ENCODE peak calls at places on chromosomes 12 and 14, in seven cellular contexts. T, B, P, M, Q, H and A are unnamed samples. For H3K27me3, the result is how much of the 10 kb centered on the place peaks cover.

GRCh38 chr12:103505371-103506236 is 9.8 kb upstream of the C12orf42 start:
- DNase-seq in B (no peak), T (no peak), Q (no peak), M (no peak), H (no peak), P (no peak), A (no peak)

GRCh38 chr12:70241845-70242244 is 1.4 kb upstream of the CNOT2 start:
- DNase-seq in P (no peak), B (no peak), Q (no peak), T (no peak), M (no peak), H (no peak), A (no peak)

GRCh38 chr14:88130057-88130432 is 125.1 kb downstream of the GPR65 start:
- DNase-seq in P (no peak), B (no peak), H (no peak), T (no peak), Q (no peak), M (no peak), A (no peak)

GRCh38 chr12:43370299-43370698 is 181.7 kb downstream of the ADAMTS20 start:
- DNase-seq in T (no peak), M (no peak), B (no peak), H (no peak), Q (no peak), P (no peak), A (no peak)

GRCh38 chr14:50242566-50243288 is 11.3 kb upstream of the SOS2 start:
- DNase-seq in T (no peak), H (no peak), M (no peak), Q (no peak), B (no peak), P (no peak), A (no peak)

GRCh38 chr14:59268011-59268410 is 79.5 kb downstream of the DAAM1 start:
- DNase-seq in B (no peak), P (no peak), M (no peak), H (no peak), T (no peak), Q (no peak), A (no peak)

GRCh38 chr12:90211017-90211416 is 502.4 kb upstream of the ATP2B1 start:
- DNase-seq in Q (no peak), H (no peak), P (no peak), M (no peak), B (no peak), T (no peak), A (no peak)

GRCh38 chr12:98587084-98587483 is 6.4 kb upstream of the SLC25A3 start:
- DNase-seq in B (no peak), T (no peak), H (no peak), Q (no peak), P (no peak), M (no peak), A (no peak)

GRCh38 chr14:23364164-23364571 is 804 bp downstream of the EFS start:
- DNase-seq in P (no peak), M (no peak), T (no peak), H (peak), B (peak), Q (no peak), A (no peak)

GRCh38 chr12:65960820-65961691 is 136.8 kb downstream of the HMGA2 start:
- DNase-seq in Q (no peak), B (no peak), M (no peak), P (no peak), H (no peak), T (no peak), A (no peak)

GRCh38 chr14:37864861-37865718 is 269.7 kb downstream of the TTC6 start:
- DNase-seq in B (no peak), M (no peak), P (peak), H (no peak), T (no peak), Q (peak), A (no peak)

GRCh38 chr12:106227641-106228319 is 20.0 kb downstream of the CKAP4 start:
- DNase-seq in H (peak), T (no peak), M (no peak), P (peak), B (no peak), Q (peak), A (peak)

GRCh38 chr12:120229071-120229582 is 28.2 kb upstream of the RPLP0 start:
- DNase-seq in T (no peak), H (no peak), P (no peak), Q (no peak), M (peak), B (no peak), A (peak)

GRCh38 chr14:85002846-85003245 is 527.1 kb upstream of the FLRT2 start:
- DNase-seq in Q (no peak), T (no peak), H (no peak), B (no peak), M (no peak), P (no peak), A (no peak)

GRCh38 chr14:61109288-61109687 is 128.2 kb downstream of the SLC38A6 start:
- DNase-seq in H (peak), T (no peak), B (no peak), Q (no peak), P (no peak), M (no peak), A (no peak)

GRCh38 chr14:34120185-34120977 is 169.5 kb upstream of the EGLN3 start:
- DNase-seq in Q (no peak), B (no peak), P (no peak), H (peak), M (no peak), T (no peak), A (no peak)

GRCh38 chr14:39034481-39035296 is 68.3 kb downstream of the SEC23A start:
- DNase-seq in H (no peak), T (no peak), Q (no peak), B (no peak), M (peak), P (no peak), A (no peak)

GRCh38 chr12:75459755-75460154 is 20.8 kb upstream of the GLIPR1 start:
- DNase-seq in T (no peak), P (no peak), M (no peak), H (no peak), Q (no peak), B (no peak), A (no peak)

GRCh38 chr12:122491991-122492390 is 8.7 kb downstream of the ZCCHC8 start:
- DNase-seq in B (no peak), H (no peak), P (no peak), Q (no peak), T (no peak), M (no peak), A (no peak)

GRCh38 chr12:10175849-10176641 is 2.8 kb upstream of the TMEM52B start:
- DNase-seq in Q (no peak), H (no peak), B (no peak), P (peak), T (no peak), M (no peak), A (peak)

GRCh38 chr12:23795494-23795893 is 154.0 kb downstream of the SOX5 start:
- DNase-seq in P (no peak), M (no peak), Q (no peak), T (no peak), H (no peak), B (no peak), A (no peak)

GRCh38 chr12:88132387-88132786 is 9.5 kb downstream of the CEP290 start:
- DNase-seq in M (no peak), Q (no peak), T (no peak), B (no peak), H (no peak), P (no peak), A (no peak)

GRCh38 chr12:4307593-4308333 is 13.2 kb upstream of the TIGAR start:
- DNase-seq in B (peak), M (peak), H (peak), Q (peak), P (peak), T (peak), A (peak)

GRCh38 chr14:85711620-85712019 is 181.7 kb downstream of the FLRT2 start:
- DNase-seq in T (no peak), Q (no peak), B (no peak), H (no peak), P (no peak), M (no peak), A (no peak)

GRCh38 chr14:60723218-60724079 is 702 bp downstream of the SIX4 start:
- DNase-seq in T (no peak), H (peak), Q (peak), P (peak), B (no peak), M (peak), A (peak)

GRCh38 chr12:3273409-3273853 is 196.3 kb downstream of the TSPAN9 start:
- DNase-seq in T (no peak), H (no peak), M (no peak), B (no peak), Q (no peak), P (no peak), A (no peak)

GRCh38 chr12:109098671-109099070 is 1.3 kb downstream of the UNG start:
- DNase-seq in H (no peak), B (no peak), M (no peak), T (no peak), Q (no peak), P (no peak), A (no peak)

GRCh38 chr12:71456316-71456715 is 16.7 kb downstream of the LGR5 start:
- DNase-seq in Q (no peak), P (no peak), B (no peak), T (no peak), M (no peak), H (no peak), A (no peak)

GRCh38 chr14:21070083-21070609 is at the start of gene ARHGEF40:
- DNase-seq in H (peak), T (peak), P (peak), M (peak), Q (peak), B (peak), A (peak)

GRCh38 chr14:75989134-75989533 is 3.6 kb downstream of the IFT43 start:
- DNase-seq in T (no peak), P (peak), B (no peak), M (no peak), H (no peak), Q (no peak), A (no peak)

GRCh38 chr12:124475295-124476010 is 92.0 kb downstream of the NCOR2 start:
- DNase-seq in P (no peak), T (no peak), M (no peak), Q (no peak), H (no peak), B (no peak), A (no peak)

GRCh38 chr12:21666722-21667121 is 9.1 kb upstream of the LDHB start:
- DNase-seq in B (no peak), M (no peak), T (no peak), Q (no peak), H (no peak), P (no peak), A (no peak)

GRCh38 chr12:28908646-28909045 is 240.4 kb upstream of the FAR2 start:
- DNase-seq in B (no peak), P (no peak), H (no peak), M (no peak), Q (no peak), T (no peak), A (no peak)

GRCh38 chr12:117014342-117014887 is 84.8 kb downstream of the TESC start:
- DNase-seq in B (no peak), P (no peak), M (no peak), H (no peak), Q (no peak), T (no peak), A (no peak)

GRCh38 chr12:114683709-114684097 is 272 bp downstream of the TBX3 start:
- DNase-seq in M (no peak), T (no peak), H (no peak), Q (no peak), P (no peak), B (no peak), A (no peak)

GRCh38 chr12:114680498-114681148 is 3.4 kb downstream of the TBX3 start:
- DNase-seq in M (no peak), T (no peak), H (no peak), P (no peak), Q (no peak), B (no peak), A (no peak)

GRCh38 chr12:114682920-114683708 is 861 bp downstream of the TBX3 start:
- DNase-seq in T (no peak), Q (peak), P (peak), M (no peak), H (peak), B (no peak), A (no peak)

GRCh38 chr12:114681149-114681849 is 2.7 kb downstream of the TBX3 start:
- DNase-seq in P (peak), T (no peak), Q (no peak), B (no peak), H (peak), M (no peak), A (no peak)

DNA sequence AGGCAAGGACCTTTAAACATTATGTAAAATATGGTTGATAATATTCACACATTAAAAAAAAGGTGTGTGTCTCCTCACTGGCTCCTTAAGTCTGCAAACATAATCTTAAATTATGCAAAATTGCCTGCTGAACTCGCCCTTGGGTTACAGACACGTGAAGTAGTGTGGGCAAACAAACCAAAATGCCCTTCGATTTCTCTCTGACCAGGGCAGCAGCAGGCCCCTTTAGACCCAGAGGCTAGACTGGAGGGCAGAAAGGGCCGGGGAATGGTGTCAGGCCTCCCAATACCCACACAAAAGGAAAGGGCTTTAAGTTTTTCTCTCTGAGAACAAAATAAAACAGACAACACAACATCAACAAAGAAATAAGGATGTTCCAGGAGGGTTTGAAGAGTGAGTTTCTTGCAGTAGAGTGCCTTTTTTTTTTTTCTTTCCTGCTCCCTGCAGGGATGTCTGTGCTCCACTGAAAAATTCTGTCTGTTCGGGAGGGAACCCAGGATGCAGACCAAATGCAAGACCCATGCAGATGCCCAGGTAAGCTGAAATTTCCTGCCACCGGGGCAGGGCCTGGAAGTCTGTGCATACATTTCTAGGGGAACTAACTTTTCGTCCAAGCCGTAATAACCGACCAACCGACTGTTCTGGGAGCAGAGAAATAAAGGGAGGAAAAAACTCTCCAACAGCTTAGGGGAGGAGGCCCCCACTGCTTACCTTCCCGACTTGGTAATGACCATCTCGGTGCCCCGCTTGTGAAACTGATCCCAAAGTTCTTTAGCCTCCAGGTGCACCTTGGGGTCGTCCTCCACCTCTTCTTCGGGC is 1.7 kb downstream of the TBX3 start:
- DNase-seq in H (no peak), T (no peak), P (no peak), Q (no peak), B (no peak), M (no peak), A (no peak)
- H3K27ac ChIP-seq in H (no peak), T (peak), P (peak), Q (peak), B (peak), M (peak), A (peak)

GRCh38 chr14:100117026-100117425 is 42.4 kb downstream of the DEGS2 start:
- DNase-seq in P (no peak), T (no peak), M (no peak), B (no peak), H (no peak), Q (no peak), A (no peak)
- TF ChIP-seq CTCF in P (no peak), T (no peak), M (no peak), B (no peak), H (no peak), Q (no peak), A (no peak)

DNA sequence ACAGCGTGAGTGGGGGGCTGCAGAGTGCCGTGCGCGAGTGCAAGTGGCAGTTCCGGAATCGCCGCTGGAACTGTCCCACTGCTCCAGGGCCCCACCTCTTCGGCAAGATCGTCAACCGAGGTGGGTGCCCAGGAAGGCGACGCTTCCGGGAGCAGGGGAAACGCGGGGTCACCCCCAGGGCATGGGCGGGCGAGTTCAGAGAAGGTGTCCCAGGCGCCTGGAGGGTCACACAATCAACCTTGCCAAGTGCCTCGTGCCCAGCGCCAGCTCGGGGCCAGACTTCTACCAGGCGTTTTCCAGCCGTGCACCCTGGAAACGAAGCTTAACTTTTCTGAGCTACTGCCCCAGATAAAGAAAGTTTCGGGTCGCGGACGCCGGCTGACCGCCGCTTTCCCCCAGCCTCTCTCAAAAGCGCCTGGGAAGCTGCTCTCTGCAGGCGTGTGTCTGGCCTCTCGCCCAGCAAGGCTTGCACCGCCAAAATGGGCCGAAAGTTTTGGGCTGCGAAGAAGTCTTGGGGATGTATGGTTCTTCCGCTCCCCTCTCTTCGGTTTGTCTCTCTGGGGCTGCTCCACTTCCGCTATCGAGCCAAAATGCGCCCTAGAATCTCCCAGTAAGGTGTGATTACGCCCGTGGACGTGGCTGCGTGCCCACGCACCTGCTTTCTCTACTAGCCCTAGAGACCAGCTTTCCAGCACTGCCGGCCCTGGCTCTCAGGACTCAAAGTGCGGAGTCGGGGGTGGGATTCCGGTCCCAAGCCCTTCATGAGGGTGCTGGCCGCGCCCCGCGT is 1.7 kb downstream of the WNT1 start:
- DNase-seq in T (no peak), B (no peak), Q (peak), P (peak), H (peak), M (peak), A (no peak)
- H3K27me3 ChIP-seq in T (half or more), B (half or more), Q (half or more), P (half or more), H (half or more), M (under half), A (half or more)

GRCh38 chr14:68146812-68147211 is 327.2 kb downstream of the RAD51B start:
- DNase-seq in P (no peak), H (no peak), B (no peak), Q (no peak), T (no peak), M (no peak), A (no peak)

GRCh38 chr14:68145539-68145938 is 326.0 kb downstream of the RAD51B start:
- DNase-seq in B (no peak), T (no peak), H (no peak), Q (no peak), M (no peak), P (no peak), A (no peak)

GRCh38 chr14:68143341-68143807 is 323.8 kb downstream of the RAD51B start:
- DNase-seq in B (peak), T (peak), Q (peak), M (peak), H (no peak), P (peak), A (peak)

GRCh38 chr14:68144051-68144681 is 324.6 kb downstream of the RAD51B start:
- DNase-seq in M (peak), Q (no peak), P (peak), T (no peak), B (no peak), H (no peak), A (peak)

GRCh38 chr14:68145036-68145435 is 325.5 kb downstream of the RAD51B start:
- DNase-seq in H (no peak), B (no peak), M (peak), P (peak), T (no peak), Q (no peak), A (peak)
- H3K27ac ChIP-seq in H (no peak), B (no peak), M (peak), P (peak), T (peak), Q (peak), A (peak)